ENCODE peak calls at places on chromosomes 2 and 18, in ten cellular contexts. O, Y, K, R, F, Q, E, H, L and P are unnamed samples.
A peak's percentile ranks its signal among the peaks of the same experiment; 100 is the strongest.

GRCh38 chr2:218036371-218036770 is 32.7 kb upstream of the RUFY4 start:
- DNase-seq in O (no peak), Y (no peak), K (no peak), R (no peak), F (no peak), Q (no peak), E (no peak), H (no peak), L (peak; percentile 33), P (no peak)

GRCh38 chr2:69685321-69686048 is 41.9 kb upstream of the AAK1 start:
- DNase-seq in O (peak; percentile 11), Y (no peak), K (peak; percentile 70), R (no peak), F (no peak), Q (peak; percentile 19), E (no peak), H (no peak), L (no peak), P (peak; percentile 32)

GRCh38 chr18:21444465-21445023 is 156.0 kb downstream of the ESCO1 start:
- DNase-seq in O (peak; percentile 73), Y (peak; percentile 65), K (peak; percentile 78), R (peak; percentile 65), F (peak; percentile 53), Q (no peak), E (no peak), H (peak; percentile 38), L (peak; percentile 85), P (peak; percentile 49)

GRCh38 chr18:32261003-32261402 is 71.2 kb downstream of the MEP1B start:
- DNase-seq in O (no peak), Y (no peak), K (no peak), R (no peak), F (no peak), Q (no peak), E (no peak), H (no peak), L (peak; percentile 34), P (no peak)

GRCh38 chr2:74007120-74007519 is 22.4 kb downstream of the TET3 start:
- DNase-seq in O (no peak), Y (no peak), K (no peak), R (no peak), F (no peak), Q (no peak), E (no peak), H (no peak), L (no peak), P (no peak)

GRCh38 chr2:241048149-241048948 is 49.9 kb downstream of the SNED1 start:
- DNase-seq in O (no peak), Y (no peak), K (no peak), R (no peak), F (no peak), Q (no peak), E (no peak), H (no peak), L (no peak), P (no peak)

GRCh38 chr2:124915567-124915966 is 890.5 kb downstream of the CNTNAP5 start:
- DNase-seq in O (no peak), Y (no peak), K (no peak), R (no peak), F (no peak), Q (no peak), E (no peak), H (no peak), L (peak; percentile 37), P (no peak)

GRCh38 chr2:196291873-196292800 is 120.8 kb upstream of the STK17B start:
- DNase-seq in O (peak; percentile 34), Y (no peak), K (no peak), R (no peak), F (no peak), Q (no peak), E (no peak), H (no peak), L (peak; percentile 42), P (no peak)

GRCh38 chr2:239584986-239585385 is 184.2 kb upstream of the HDAC4 start:
- DNase-seq in O (no peak), Y (no peak), K (no peak), R (no peak), F (no peak), Q (no peak), E (peak; percentile 40), H (no peak), L (no peak), P (no peak)

GRCh38 chr2:109242654-109243331 is 113.8 kb downstream of the SH3RF3 start:
- DNase-seq in O (no peak), Y (peak; percentile 87), K (peak; percentile 91), R (no peak), F (no peak), Q (no peak), E (no peak), H (peak; percentile 91), L (no peak), P (peak; percentile 94)

GRCh38 chr2:114424699-114425098 is 17.7 kb upstream of the DPP10 start:
- DNase-seq in O (no peak), Y (no peak), K (no peak), R (no peak), F (no peak), Q (no peak), E (no peak), H (no peak), L (no peak), P (no peak)

GRCh38 chr2:204692790-204693189 is 147.5 kb downstream of the PARD3B start:
- DNase-seq in O (no peak), Y (no peak), K (no peak), R (no peak), F (no peak), Q (no peak), E (no peak), H (no peak), L (no peak), P (no peak)

GRCh38 chr2:152453129-152453642 is 118.2 kb downstream of the FMNL2 start:
- DNase-seq in O (peak; percentile 27), Y (no peak), K (no peak), R (no peak), F (no peak), Q (no peak), E (no peak), H (no peak), L (peak; percentile 78), P (no peak)

GRCh38 chr2:132582360-132582759 is 87.6 kb downstream of the LYPD1 start:
- DNase-seq in O (no peak), Y (no peak), K (no peak), R (no peak), F (no peak), Q (no peak), E (no peak), H (no peak), L (no peak), P (no peak)

GRCh38 chr2:190636362-190636761 is 12.5 kb upstream of the NAB1 start:
- DNase-seq in O (no peak), Y (peak; percentile 80), K (peak; percentile 86), R (no peak), F (no peak), Q (no peak), E (no peak), H (peak; percentile 45), L (no peak), P (peak; percentile 84)

GRCh38 chr2:120347387-120348010 is 1.6 kb downstream of the INHBB start:
- DNase-seq in O (peak; percentile 67), Y (peak; percentile 18), K (peak; percentile 27), R (peak; percentile 28), F (no peak), Q (no peak), E (no peak), H (no peak), L (peak; percentile 83), P (no peak)

GRCh38 chr2:36335597-36335996 is 20.0 kb upstream of the CRIM1 start:
- DNase-seq in O (no peak), Y (no peak), K (no peak), R (no peak), F (no peak), Q (no peak), E (no peak), H (no peak), L (no peak), P (no peak)

GRCh38 chr2:172449916-172450550 is 22.6 kb downstream of the ITGA6 start:
- DNase-seq in O (no peak), Y (peak; percentile 87), K (no peak), R (no peak), F (no peak), Q (no peak), E (no peak), H (no peak), L (no peak), P (peak; percentile 46)

GRCh38 chr2:1784986-1785617 is 40.8 kb upstream of the PXDN start:
- DNase-seq in O (no peak), Y (no peak), K (no peak), R (no peak), F (no peak), Q (no peak), E (peak; percentile 33), H (no peak), L (no peak), P (no peak)

GRCh38 chr2:217996345-217996744 is 6.5 kb downstream of the TNS1 start:
- DNase-seq in O (no peak), Y (peak; percentile 74), K (peak; percentile 93), R (no peak), F (no peak), Q (no peak), E (peak; percentile 87), H (peak; percentile 54), L (no peak), P (peak; percentile 74)

GRCh38 chr2:240707791-240708190 is 16.1 kb downstream of the AQP12A start:
- DNase-seq in O (peak; percentile 85), Y (no peak), K (no peak), R (no peak), F (no peak), Q (no peak), E (no peak), H (no peak), L (no peak), P (no peak)

GRCh38 chr2:204315236-204315662 is 230.0 kb upstream of the PARD3B start:
- DNase-seq in O (peak; percentile 81), Y (peak; percentile 16), K (no peak), R (peak; percentile 32), F (no peak), Q (no peak), E (no peak), H (peak; percentile 39), L (no peak), P (no peak)

GRCh38 chr2:231613054-231613654 is 20.5 kb downstream of the TEX44 start:
- DNase-seq in O (no peak), Y (peak; percentile 42), K (peak; percentile 26), R (no peak), F (no peak), Q (no peak), E (peak; percentile 86), H (no peak), L (no peak), P (peak; percentile 12)

GRCh38 chr18:58970943-58971799 is 106.5 kb downstream of the ZNF532 start:
- DNase-seq in O (peak; percentile 26), Y (no peak), K (no peak), R (no peak), F (no peak), Q (no peak), E (no peak), H (no peak), L (no peak), P (no peak)

GRCh38 chr2:106294182-106294581 is 100.1 kb upstream of the UXS1 start:
- DNase-seq in O (no peak), Y (no peak), K (no peak), R (no peak), F (no peak), Q (no peak), E (no peak), H (no peak), L (no peak), P (no peak)

GRCh38 chr18:57422313-57422872 is 12.8 kb upstream of the ONECUT2 start:
- DNase-seq in O (no peak), Y (no peak), K (no peak), R (no peak), F (no peak), Q (no peak), E (no peak), H (no peak), L (no peak), P (no peak)